ENCODE peak calls at places on chromosomes 1 and 21, in nine cellular contexts. A is PC-9; R is tibial nerve; U is psoas muscle; J is thoracic aorta; X is RWPE2; Z is effector memory CD4-positive, alpha-beta T cell; I is substantia nigra; O is GM23248. Y is an unnamed sample.

GRCh38 chr1:165897326-165898303 is 70.2 kb downstream of the UCK2 start:
- DNase-seq in A (no peak), R (no peak), U (no peak), J (no peak), X (no peak), Z (no peak), I (no peak), O (peak; percentile 87), Y (no peak)

GRCh38 chr21:44432841-44433790 is 22.2 kb upstream of the LRRC3 start:
- DNase-seq in A (no peak), R (no peak), U (peak; percentile 34), J (no peak), X (no peak), Z (no peak), I (no peak), O (no peak), Y (no peak)

GRCh38 chr1:39115271-39116110 is 89.0 kb upstream of the MACF1 start:
- DNase-seq in A (no peak), R (no peak), U (no peak), J (no peak), X (no peak), Z (no peak), I (no peak), O (peak; percentile 88), Y (no peak)

GRCh38 chr1:42518894-42519293 is 55.8 kb downstream of the CCDC30 start:
- DNase-seq in A (no peak), R (no peak), U (no peak), J (no peak), X (no peak), Z (no peak), I (no peak), O (peak; percentile 19), Y (no peak)

GRCh38 chr1:42177551-42177981 is 13.0 kb upstream of the GUCA2A start:
- DNase-seq in A (no peak), R (no peak), U (no peak), J (no peak), X (no peak), Z (no peak), I (peak; percentile 18), O (peak; percentile 69), Y (no peak)

GRCh38 chr1:119279441-119280415 is 88.9 kb upstream of the HAO2 start:
- DNase-seq in A (peak; percentile 61), R (no peak), U (no peak), J (no peak), X (no peak), Z (no peak), I (no peak), O (peak; percentile 95), Y (no peak)

GRCh38 chr1:23376890-23377811 is 7.5 kb upstream of the ZNF436 start:
- DNase-seq in A (peak; percentile 71), R (no peak), U (no peak), J (no peak), X (no peak), Z (no peak), I (no peak), O (peak; percentile 91), Y (no peak)

GRCh38 chr1:17335821-17336718 is 28.1 kb downstream of the PADI4 start:
- DNase-seq in A (peak; percentile 79), R (peak; percentile 28), U (peak; percentile 79), J (no peak), X (peak; percentile 85), Z (peak; percentile 24), I (peak; percentile 39), O (peak; percentile 78), Y (peak; percentile 25)

GRCh38 chr1:101323530-101323929 is 86.7 kb downstream of the S1PR1 start:
- DNase-seq in A (no peak), R (no peak), U (no peak), J (no peak), X (no peak), Z (no peak), I (no peak), O (no peak), Y (no peak)

GRCh38 chr1:228463559-228464455 is 23.4 kb upstream of the RNF187 start:
- DNase-seq in A (peak; percentile 48), R (no peak), U (peak; percentile 66), J (no peak), X (no peak), Z (peak; percentile 47), I (no peak), O (peak; percentile 29), Y (peak; percentile 52)

GRCh38 chr1:27360159-27361043 is 6.4 kb downstream of the MAP3K6 start:
- DNase-seq in A (no peak), R (no peak), U (no peak), J (no peak), X (no peak), Z (peak; percentile 68), I (no peak), O (no peak), Y (peak; percentile 66)

GRCh38 chr21:35075546-35075945 is 26.4 kb upstream of the RUNX1 start:
- DNase-seq in A (no peak), R (no peak), U (no peak), J (no peak), X (no peak), Z (no peak), I (no peak), O (peak; percentile 74), Y (no peak)

GRCh38 chr1:204319462-204319861 is 40.3 kb downstream of the PLEKHA6 start:
- DNase-seq in A (peak; percentile 79), R (no peak), U (no peak), J (no peak), X (peak; percentile 89), Z (no peak), I (no peak), O (peak; percentile 96), Y (no peak)

GRCh38 chr1:11044086-11044848 is 2.8 kb downstream of the MASP2 start:
- DNase-seq in A (no peak), R (no peak), U (no peak), J (no peak), X (no peak), Z (no peak), I (no peak), O (no peak), Y (no peak)

GRCh38 chr1:11046270-11046566 is 821 bp downstream of the MASP2 start:
- DNase-seq in A (no peak), R (no peak), U (no peak), J (no peak), X (no peak), Z (no peak), I (no peak), O (no peak), Y (no peak)

GRCh38 chr1:11045428-11046269 is 1.4 kb downstream of the MASP2 start:
- DNase-seq in A (no peak), R (no peak), U (no peak), J (no peak), X (no peak), Z (no peak), I (no peak), O (no peak), Y (no peak)

GRCh38 chr1:11042995-11043874 is 3.8 kb downstream of the MASP2 start:
- DNase-seq in A (no peak), R (no peak), U (no peak), J (no peak), X (no peak), Z (no peak), I (no peak), O (no peak), Y (no peak)

GRCh38 chr1:11044849-11045427 is 2.1 kb downstream of the MASP2 start:
- DNase-seq in A (no peak), R (no peak), U (no peak), J (no peak), X (no peak), Z (no peak), I (no peak), O (no peak), Y (no peak)
- H3K27ac ChIP-seq in A (no peak overlapping the region), R (no peak overlapping the region), U (no peak overlapping the region), J (no peak overlapping the region), X (no peak overlapping the region), Z (no peak overlapping the region), I (no peak overlapping the region), O (no peak overlapping the region), Y (no peak overlapping the region)

DNA sequence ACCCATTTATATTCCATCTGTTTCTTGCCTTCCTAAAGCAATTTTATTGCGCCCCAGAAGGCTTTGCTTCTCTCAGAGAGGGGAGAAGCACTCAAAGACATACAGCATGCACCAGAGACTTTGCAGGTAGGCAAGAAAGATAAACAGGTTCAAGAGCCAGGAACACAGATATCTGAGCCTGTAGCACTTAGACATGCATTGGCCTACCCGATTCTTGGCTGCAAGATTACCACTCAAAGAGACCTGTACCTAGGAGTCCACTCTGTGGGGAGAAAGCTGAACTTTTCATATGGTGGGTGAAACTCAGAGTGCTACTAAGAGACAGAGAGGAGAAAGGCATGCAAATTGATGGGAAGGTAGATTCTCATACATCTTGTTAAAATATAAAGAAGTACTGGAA is 609.4 kb upstream of the PKN2 start:
- DNase-seq in A (no peak), R (no peak), U (no peak), J (no peak), X (no peak), Z (no peak), I (no peak), O (no peak), Y (no peak)
- H3K27ac ChIP-seq in A (no peak overlapping the region), R (no peak overlapping the region), U (no peak overlapping the region), J (no peak overlapping the region), X (no peak overlapping the region), Z (no peak overlapping the region), I (no peak overlapping the region), O (no peak overlapping the region), Y (no peak overlapping the region)

GRCh38 chr1:230858918-230859819 is 9.2 kb downstream of the C1orf198 start:
- DNase-seq in A (no peak), R (peak; percentile 35), U (no peak), J (no peak), X (no peak), Z (no peak), I (peak; percentile 50), O (peak; percentile 9), Y (no peak)
- H3K27ac ChIP-seq in A (no peak overlapping the region), R (peak overlapping the region; percentile 57), U (no peak overlapping the region), J (peak overlapping the region; percentile 82), X (no peak overlapping the region), Z (no peak overlapping the region), I (peak overlapping the region; percentile 94), O (no peak overlapping the region), Y (no peak overlapping the region)

GRCh38 chr21:39366563-39366962 is 17.7 kb upstream of the HMGN1 start:
- DNase-seq in A (no peak), R (no peak), U (no peak), J (no peak), X (no peak), Z (no peak), I (no peak), O (no peak), Y (no peak)

GRCh38 chr21:39367783-39368182 is 18.9 kb upstream of the HMGN1 start:
- DNase-seq in A (no peak), R (no peak), U (no peak), J (no peak), X (no peak), Z (no peak), I (no peak), O (no peak), Y (no peak)

GRCh38 chr21:39362733-39363132 is 13.8 kb upstream of the HMGN1 start:
- DNase-seq in A (no peak), R (no peak), U (no peak), J (no peak), X (no peak), Z (no peak), I (no peak), O (no peak), Y (no peak)

GRCh38 chr21:39364949-39365348 is 16.1 kb upstream of the HMGN1 start:
- DNase-seq in A (no peak), R (no peak), U (no peak), J (no peak), X (no peak), Z (no peak), I (no peak), O (no peak), Y (no peak)

GRCh38 chr21:39363607-39364555 is 15.0 kb upstream of the HMGN1 start:
- DNase-seq in A (no peak), R (no peak), U (no peak), J (no peak), X (no peak), Z (no peak), I (no peak), O (no peak), Y (no peak)
- H3K27ac ChIP-seq in A (no peak overlapping the region), R (no peak overlapping the region), U (no peak overlapping the region), J (no peak overlapping the region), X (no peak overlapping the region), Z (no peak overlapping the region), I (no peak overlapping the region), O (no peak overlapping the region), Y (no peak overlapping the region)

Y was measured in CD4-positive, alpha-beta memory T cell.